ENCODE peak calls at places on chromosomes 13 and 19, in five cellular contexts. X is cardiac fibroblast, L is fibroblast of mammary gland, N is IMR-90, R is A549. G is an unnamed sample.

GRCh38 chr13:48775804-48776203 is 122.1 kb downstream of the CYSLTR2 start:
- DNase-seq in X (peak), L (peak), N (peak), R (no peak), G (peak)

GRCh38 chr13:24005711-24006281 is 108.5 kb upstream of the C1QTNF9B start:
- DNase-seq in X (no peak), L (no peak), N (no peak), R (no peak), G (no peak)

GRCh38 chr13:109209526-109209925 is 576.9 kb downstream of the IRS2 start:
- DNase-seq in X (no peak), L (no peak), N (no peak), R (no peak), G (no peak)

GRCh38 chr13:38141792-38142191 is 207.9 kb upstream of the UFM1 start:
- DNase-seq in X (peak), L (peak), N (no peak), R (no peak), G (no peak)

GRCh38 chr19:17209126-17210036 is 5.8 kb upstream of the USE1 start:
- DNase-seq in X (peak), L (peak), N (peak), R (peak), G (peak)

GRCh38 chr13:43908156-43909126 is 28.7 kb downstream of the LACC1 start:
- DNase-seq in X (peak), L (peak), N (peak), R (peak), G (peak)

GRCh38 chr13:43094901-43095300 is 71.5 kb downstream of the DNAJC15 start:
- DNase-seq in X (no peak), L (peak), N (no peak), R (no peak), G (no peak)

GRCh38 chr19:32362318-32362691 is 16.9 kb downstream of the ZNF507 start:
- DNase-seq in X (peak), L (no peak), N (no peak), R (no peak), G (no peak)

GRCh38 chr13:49667773-49668172 is 23.5 kb downstream of the EBPL start:
- DNase-seq in X (no peak), L (peak), N (peak), R (no peak), G (peak)

GRCh38 chr13:20977394-20977793 is 74.8 kb upstream of the XPO4 start:
- DNase-seq in X (no peak), L (no peak), N (no peak), R (no peak), G (no peak)
- H3K4me3 ChIP-seq in X (no peak), L (no peak), N (no peak), R (no peak), G (no peak)

GRCh38 chr19:7636691-7637373 is at the start of gene STXBP2:
- DNase-seq in X (peak), L (no peak), N (no peak), R (peak), G (no peak)
- TF ChIP-seq CTCF in X (no peak), L (no peak), N (no peak), R (no peak), G (no peak)

DNA sequence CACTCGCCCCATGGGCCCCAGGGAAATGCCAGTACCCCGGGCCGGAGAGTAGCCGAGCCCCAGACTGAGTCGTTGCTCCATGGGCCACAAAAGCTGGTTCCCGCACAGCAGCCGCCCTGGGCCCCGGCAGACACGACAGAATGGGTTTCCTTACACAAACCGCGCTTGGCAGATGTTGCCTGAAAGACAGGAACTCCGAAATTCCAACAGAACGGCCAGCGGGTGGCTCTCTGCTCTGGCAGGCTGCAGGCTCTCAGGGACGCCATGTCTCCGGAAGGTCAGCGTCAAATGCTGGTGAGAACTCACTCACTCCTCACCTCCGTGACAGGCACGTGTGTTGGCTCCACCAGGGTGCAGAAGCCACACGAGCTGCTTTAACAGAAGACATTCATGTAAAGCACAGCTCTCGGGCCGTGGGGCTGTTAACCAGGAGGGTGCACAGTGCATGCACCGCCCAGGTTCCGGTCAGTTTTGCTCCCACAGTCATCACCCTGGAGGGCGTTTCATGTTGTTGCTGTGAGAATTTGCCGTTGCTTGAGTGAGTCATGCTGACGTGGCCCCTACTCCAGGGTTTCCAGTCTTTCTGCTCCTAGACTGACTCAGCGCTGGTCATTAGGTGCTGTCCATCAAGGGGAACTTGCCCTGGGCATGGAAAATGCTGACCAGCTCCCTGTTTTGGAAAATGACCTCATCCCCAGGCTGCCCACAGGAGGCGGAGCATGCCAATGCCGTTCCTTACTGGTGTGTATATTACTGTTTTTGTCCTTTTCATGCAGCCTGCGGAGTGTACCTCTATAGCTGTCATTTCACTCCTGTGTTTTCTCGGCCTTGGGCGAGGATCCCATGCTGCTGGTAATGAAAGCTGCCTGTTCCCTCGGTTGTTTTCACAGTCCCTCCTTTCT is 44.8 kb downstream of the ANKRD10 start:
- DNase-seq in X (peak), L (peak), N (peak), R (peak), G (peak)
- H3K4me3 ChIP-seq in X (peak), L (peak), N (peak), R (peak), G (peak)

DNA sequence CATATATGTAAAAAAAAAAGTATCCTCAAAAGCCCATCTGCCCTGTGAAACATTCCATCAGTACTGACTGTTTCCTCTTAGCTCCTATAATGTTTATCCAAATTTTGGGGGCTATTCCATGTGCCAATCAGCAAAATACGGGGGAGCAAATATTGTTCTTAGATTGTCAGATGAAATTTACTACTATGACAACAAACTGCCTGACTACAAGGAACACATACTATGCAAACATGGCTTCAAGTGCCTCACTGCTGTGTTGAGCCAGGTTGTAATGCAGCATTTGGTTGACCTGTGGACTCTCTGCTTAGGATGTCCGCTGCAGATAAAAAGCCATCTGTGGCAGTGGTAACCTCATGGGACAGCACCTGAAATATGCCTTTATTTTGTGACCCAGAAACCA is 98.2 kb upstream of the SCEL start:
- DNase-seq in X (no peak), L (no peak), N (no peak), R (no peak), G (no peak)
- TF ChIP-seq CTCF in X (no peak), L (no peak), N (no peak), R (no peak), G (no peak)

DNA sequence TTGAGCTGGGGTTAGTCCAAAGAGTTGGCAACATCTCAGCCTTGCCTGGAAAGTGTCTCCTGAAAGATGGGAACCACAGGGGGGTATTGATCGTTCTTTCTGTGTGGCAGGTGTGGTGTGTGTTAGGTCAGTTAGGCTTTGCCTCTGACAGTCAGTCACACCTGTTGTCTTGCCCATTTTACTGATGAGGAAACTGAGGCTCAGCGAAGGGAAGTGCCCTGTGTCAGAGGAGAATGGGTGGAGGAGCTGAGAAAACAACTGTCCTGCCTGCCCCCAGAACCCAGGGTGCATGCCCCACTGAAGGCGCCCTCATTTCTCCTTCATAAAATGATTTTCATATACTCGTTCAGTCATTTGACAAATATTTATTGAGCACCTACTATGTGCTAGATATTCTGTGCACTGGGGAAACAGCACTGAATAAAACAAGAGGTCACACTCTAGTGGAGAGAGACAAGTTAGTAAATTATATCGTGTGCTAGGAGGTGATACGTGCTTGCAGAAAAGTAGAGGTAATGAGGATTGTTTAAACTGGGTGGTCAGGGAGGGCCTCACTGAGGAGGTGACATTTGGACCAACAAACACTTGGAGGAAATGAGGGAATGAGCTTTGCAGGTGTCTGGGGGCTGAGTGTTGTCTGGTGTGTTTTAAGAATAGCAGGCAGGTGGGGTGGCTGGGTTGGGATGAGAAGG is 1.6 kb downstream of the FXYD5 start:
- DNase-seq in X (no peak), L (no peak), N (no peak), R (no peak), G (no peak)
- H3K4me3 ChIP-seq in X (peak), L (peak), N (no peak), R (no peak), G (peak)

DNA sequence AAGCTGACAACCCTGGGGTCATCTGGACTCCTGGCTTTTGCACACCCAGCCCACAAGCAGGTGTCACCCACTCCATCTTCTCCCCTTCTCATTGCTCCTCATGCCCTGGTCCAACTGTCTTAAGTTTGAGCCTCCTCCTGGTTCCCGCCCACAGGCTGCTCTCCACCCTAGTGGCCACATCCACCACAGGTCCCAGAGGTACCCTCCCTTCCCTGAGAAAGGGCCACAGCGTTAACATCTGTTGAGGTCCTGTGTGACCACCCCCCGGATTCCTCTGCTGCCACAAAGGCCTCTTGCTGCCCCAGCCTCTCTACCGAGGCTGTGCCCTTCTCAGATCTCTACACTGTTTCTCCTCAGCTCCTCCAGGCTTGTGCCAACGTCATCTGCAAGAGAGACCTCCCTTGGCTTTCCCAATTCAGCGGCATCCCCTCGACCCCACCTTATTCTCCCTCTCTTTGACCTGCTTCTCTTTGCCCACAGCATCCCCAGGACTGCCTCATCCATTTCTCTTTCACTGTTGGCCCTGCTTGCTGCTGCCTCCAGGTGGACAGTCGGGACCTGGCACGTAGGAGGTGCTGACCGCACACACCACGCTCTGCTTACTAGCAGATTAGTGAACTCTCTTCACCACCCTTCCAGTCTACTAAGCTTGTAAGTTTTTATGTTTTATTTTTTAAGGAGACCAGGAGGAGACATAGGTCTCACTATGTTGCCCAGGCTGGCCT is 33.3 kb downstream of the SUGP2 start:
- DNase-seq in X (peak), L (peak), N (peak), R (no peak), G (peak)
- TF ChIP-seq CTCF in X (peak), L (peak), N (peak), R (no peak), G (peak)

GRCh38 chr19:14328406-14328805 is 52.8 kb upstream of the ADGRE5 start:
- DNase-seq in X (no peak), L (no peak), N (no peak), R (no peak), G (no peak)

GRCh38 chr19:14337510-14337909 is 43.7 kb upstream of the ADGRE5 start:
- DNase-seq in X (peak), L (peak), N (no peak), R (peak), G (no peak)

DNA sequence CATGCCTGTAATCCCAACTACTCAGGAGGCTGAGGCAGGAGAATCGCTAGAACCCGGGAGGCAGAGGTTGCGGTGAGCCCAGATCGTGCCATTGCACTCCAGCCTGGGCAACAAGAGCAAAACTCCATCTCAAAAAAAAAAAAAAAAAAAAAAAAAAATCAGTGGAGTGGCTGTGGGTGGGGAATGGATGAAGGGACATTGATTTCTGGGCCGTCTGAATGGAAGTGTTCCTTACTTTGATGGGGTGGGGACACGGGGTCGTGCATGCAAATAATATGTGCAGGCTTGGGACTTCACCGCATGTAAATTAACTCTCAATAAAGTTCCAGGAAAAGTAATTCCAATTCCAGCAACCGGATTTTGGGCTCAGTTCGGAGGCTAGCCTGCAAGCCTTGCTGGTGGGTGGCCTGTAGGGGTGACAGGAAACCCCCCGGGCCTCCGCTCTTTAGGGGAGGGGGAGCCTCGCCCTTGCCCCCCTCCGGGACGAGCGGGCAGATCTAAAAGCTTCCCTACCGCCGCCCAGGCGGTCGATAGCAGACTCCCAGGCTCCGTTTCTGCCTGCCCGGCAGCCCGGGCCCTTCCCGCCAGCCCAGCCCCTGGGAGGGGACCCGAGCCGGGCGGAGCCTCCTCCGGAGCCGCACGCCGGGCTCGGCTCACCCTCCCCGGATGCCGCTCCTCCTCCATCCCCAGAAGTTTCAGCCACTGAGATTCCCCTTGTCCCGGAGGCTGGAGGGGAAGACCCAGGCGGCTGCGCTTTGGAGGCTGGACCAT is 48.0 kb upstream of the ADGRE5 start:
- DNase-seq in X (peak), L (peak), N (no peak), R (peak), G (peak)
- H3K4me3 ChIP-seq in X (peak), L (peak), N (no peak), R (peak), G (peak)

GRCh38 chr13:80931118-80931517 is 590.2 kb upstream of the SPRY2 start:
- DNase-seq in X (peak), L (no peak), N (no peak), R (no peak), G (no peak)
- TF ChIP-seq CTCF in X (no peak), L (no peak), N (no peak), R (no peak), G (no peak)

G was measured in foreskin fibroblast.